ENCODE peak calls at places on chromosomes 1 and 21, in seven cellular contexts. One of them, this sample, is unnamed.

GRCh38 chr1:151953409-151954094 is 40.1 kb downstream of the S100A10 start:
- DNase-seq in kidney: no peak
- DNase-seq in body of pancreas: no peak
- DNase-seq in neural progenitor cell: no peak
- DNase-seq in astrocyte: no peak
- DNase-seq in mucosa of descending colon: no peak
- DNase-seq in HCT116: no peak
- DNase-seq in this sample: no peak

GRCh38 chr1:177871633-177872562 is 98.0 kb downstream of the SEC16B start:
- DNase-seq in kidney: no peak
- DNase-seq in body of pancreas: peak; percentile 46
- DNase-seq in neural progenitor cell: no peak
- DNase-seq in astrocyte: no peak
- DNase-seq in mucosa of descending colon: no peak
- DNase-seq in HCT116: no peak
- DNase-seq in this sample: no peak

GRCh38 chr1:10280442-10281350 is 70.3 kb downstream of the KIF1B start:
- DNase-seq in kidney: no peak
- DNase-seq in body of pancreas: no peak
- DNase-seq in neural progenitor cell: no peak
- DNase-seq in astrocyte: peak; percentile 48
- DNase-seq in mucosa of descending colon: no peak
- DNase-seq in HCT116: no peak
- DNase-seq in this sample: no peak

GRCh38 chr1:169570172-169570574 is 16.1 kb downstream of the F5 start:
- DNase-seq in kidney: no peak
- DNase-seq in body of pancreas: peak; percentile 13
- DNase-seq in neural progenitor cell: no peak
- DNase-seq in astrocyte: no peak
- DNase-seq in mucosa of descending colon: no peak
- DNase-seq in HCT116: no peak
- DNase-seq in this sample: no peak

GRCh38 chr21:37653201-37653600 is 263.1 kb downstream of the KCNJ6 start:
- DNase-seq in kidney: no peak
- DNase-seq in body of pancreas: no peak
- DNase-seq in neural progenitor cell: no peak
- DNase-seq in astrocyte: no peak
- DNase-seq in mucosa of descending colon: no peak
- DNase-seq in HCT116: no peak
- DNase-seq in this sample: no peak

GRCh38 chr21:43654806-43655489 is 4.3 kb downstream of the HSF2BP start:
- DNase-seq in kidney: no peak
- DNase-seq in body of pancreas: no peak
- DNase-seq in neural progenitor cell: no peak
- DNase-seq in astrocyte: peak; percentile 37
- DNase-seq in mucosa of descending colon: no peak
- DNase-seq in HCT116: no peak
- DNase-seq in this sample: no peak

GRCh38 chr1:240888039-240888786 is 276.3 kb upstream of the GREM2 start:
- DNase-seq in kidney: no peak
- DNase-seq in body of pancreas: peak; percentile 52
- DNase-seq in neural progenitor cell: peak; percentile 65
- DNase-seq in astrocyte: no peak
- DNase-seq in mucosa of descending colon: no peak
- DNase-seq in HCT116: peak; percentile 3
- DNase-seq in this sample: no peak

GRCh38 chr1:174194451-174194850 is 35.1 kb downstream of the RABGAP1L start:
- DNase-seq in kidney: no peak
- DNase-seq in body of pancreas: no peak
- DNase-seq in neural progenitor cell: no peak
- DNase-seq in astrocyte: no peak
- DNase-seq in mucosa of descending colon: no peak
- DNase-seq in HCT116: no peak
- DNase-seq in this sample: no peak

GRCh38 chr1:9814619-9815018 is 9.1 kb downstream of the CLSTN1 start:
- DNase-seq in kidney: no peak
- DNase-seq in body of pancreas: no peak
- DNase-seq in neural progenitor cell: no peak
- DNase-seq in astrocyte: no peak
- DNase-seq in mucosa of descending colon: no peak
- DNase-seq in HCT116: no peak
- DNase-seq in this sample: no peak

GRCh38 chr1:207824691-207825090 is 72.8 kb downstream of the CD46 start:
- DNase-seq in kidney: no peak
- DNase-seq in body of pancreas: no peak
- DNase-seq in neural progenitor cell: no peak
- DNase-seq in astrocyte: no peak
- DNase-seq in mucosa of descending colon: no peak
- DNase-seq in HCT116: no peak
- DNase-seq in this sample: no peak

GRCh38 chr1:173628888-173629287 is 6.2 kb upstream of the TEX50 start:
- DNase-seq in kidney: no peak
- DNase-seq in body of pancreas: no peak
- DNase-seq in neural progenitor cell: no peak
- DNase-seq in astrocyte: no peak
- DNase-seq in mucosa of descending colon: no peak
- DNase-seq in HCT116: no peak
- DNase-seq in this sample: no peak

GRCh38 chr1:44808063-44808937 is at the start of gene BTBD19:
- DNase-seq in kidney: peak; percentile 96
- DNase-seq in body of pancreas: peak; percentile 68
- DNase-seq in neural progenitor cell: peak; percentile 92
- DNase-seq in astrocyte: peak; percentile 84
- DNase-seq in mucosa of descending colon: peak; percentile 83
- DNase-seq in HCT116: no peak
- DNase-seq in this sample: peak; percentile 77

GRCh38 chr1:35656148-35656862 is 15.0 kb upstream of the PSMB2 start:
- DNase-seq in kidney: no peak
- DNase-seq in body of pancreas: no peak
- DNase-seq in neural progenitor cell: no peak
- DNase-seq in astrocyte: no peak
- DNase-seq in mucosa of descending colon: no peak
- DNase-seq in HCT116: no peak
- DNase-seq in this sample: no peak

GRCh38 chr1:173415490-173415889 is 61.6 kb upstream of the PRDX6 start:
- DNase-seq in kidney: no peak
- DNase-seq in body of pancreas: no peak
- DNase-seq in neural progenitor cell: no peak
- DNase-seq in astrocyte: no peak
- DNase-seq in mucosa of descending colon: no peak
- DNase-seq in HCT116: no peak
- DNase-seq in this sample: no peak

GRCh38 chr1:65235867-65236805 is 73.2 kb upstream of the DNAJC6 start:
- DNase-seq in kidney: no peak
- DNase-seq in body of pancreas: no peak
- DNase-seq in neural progenitor cell: peak; percentile 59
- DNase-seq in astrocyte: peak; percentile 8
- DNase-seq in mucosa of descending colon: no peak
- DNase-seq in HCT116: peak; percentile 41
- DNase-seq in this sample: no peak

GRCh38 chr21:44427241-44428120 is 27.8 kb upstream of the LRRC3 start:
- DNase-seq in kidney: peak; percentile 63
- DNase-seq in body of pancreas: peak; percentile 28
- DNase-seq in neural progenitor cell: no peak
- DNase-seq in astrocyte: no peak
- DNase-seq in mucosa of descending colon: peak; percentile 68
- DNase-seq in HCT116: no peak
- DNase-seq in this sample: peak; percentile 45

GRCh38 chr21:26840206-26840605 is 5.0 kb downstream of the ADAMTS1 start:
- DNase-seq in kidney: no peak
- DNase-seq in body of pancreas: no peak
- DNase-seq in neural progenitor cell: no peak
- DNase-seq in astrocyte: no peak
- DNase-seq in mucosa of descending colon: no peak
- DNase-seq in HCT116: no peak
- DNase-seq in this sample: no peak

GRCh38 chr1:99919221-99919620 is 50.6 kb upstream of the SLC35A3 start:
- DNase-seq in kidney: no peak
- DNase-seq in body of pancreas: no peak
- DNase-seq in neural progenitor cell: no peak
- DNase-seq in astrocyte: no peak
- DNase-seq in mucosa of descending colon: no peak
- DNase-seq in HCT116: no peak
- DNase-seq in this sample: no peak
- H3K4me1 ChIP-seq in kidney: no peaks in the 10 kb centered on the region
- H3K4me1 ChIP-seq in body of pancreas: no peaks in the 10 kb centered on the region
- H3K4me1 ChIP-seq in neural progenitor cell: no peaks in the 10 kb centered on the region
- H3K4me1 ChIP-seq in astrocyte: no peaks in the 10 kb centered on the region
- H3K4me1 ChIP-seq in mucosa of descending colon: no peaks in the 10 kb centered on the region
- H3K4me1 ChIP-seq in HCT116: no peaks in the 10 kb centered on the region
- H3K4me1 ChIP-seq in this sample: no peaks in the 10 kb centered on the region

DNA sequence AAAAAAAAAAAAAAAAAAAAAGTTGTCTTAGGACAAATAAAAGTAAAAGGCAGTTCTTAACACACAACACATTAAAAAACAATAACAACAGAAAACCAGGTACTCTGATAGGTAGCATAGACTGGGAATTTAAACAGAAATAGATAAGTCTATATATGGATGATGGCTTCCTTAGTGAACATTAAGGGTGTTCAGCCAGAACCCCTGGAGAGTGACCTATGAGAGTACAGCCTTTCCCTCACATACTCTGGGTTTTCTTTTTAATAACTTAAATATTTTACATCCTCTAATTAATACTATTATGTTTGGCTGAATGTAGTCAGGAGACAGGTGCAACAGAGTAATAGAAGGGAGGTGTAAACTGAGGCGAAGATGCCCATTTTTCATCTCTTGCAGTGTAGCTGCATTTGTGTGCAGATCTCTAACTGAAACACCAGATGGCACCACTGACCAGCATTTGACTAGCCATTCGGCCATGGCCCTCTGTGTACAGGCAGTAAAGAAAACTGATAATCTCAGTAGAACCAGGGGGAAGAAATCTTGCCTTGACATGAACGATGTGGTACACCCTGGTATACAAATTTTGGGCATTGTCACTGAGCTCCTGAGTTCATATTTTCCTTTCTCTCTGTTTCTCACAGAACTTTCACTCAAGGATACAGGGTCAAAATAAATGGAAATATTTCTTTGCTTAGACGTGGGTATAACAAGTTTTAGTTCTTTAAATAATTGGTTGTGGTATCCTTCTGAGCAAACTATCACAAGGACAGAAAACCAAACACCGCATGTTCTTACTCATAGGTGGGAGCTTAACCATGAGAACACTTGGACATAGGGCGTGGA is 7.6 kb downstream of the TTF2 start:
- DNase-seq in kidney: no peak
- DNase-seq in body of pancreas: peak; percentile 67
- DNase-seq in neural progenitor cell: peak; percentile 72
- DNase-seq in astrocyte: peak; percentile 33
- DNase-seq in mucosa of descending colon: no peak
- DNase-seq in HCT116: peak; percentile 18
- DNase-seq in this sample: no peak
- TF ChIP-seq CTCF in kidney: peak; percentile 92
- TF ChIP-seq CTCF in body of pancreas: peak; percentile 87
- TF ChIP-seq CTCF in neural progenitor cell: peak; percentile 86
- TF ChIP-seq CTCF in astrocyte: peak; percentile 88
- TF ChIP-seq CTCF in mucosa of descending colon: peak; percentile 55
- TF ChIP-seq CTCF in HCT116: peak; percentile 74
- TF ChIP-seq CTCF in this sample: peak; percentile 75

DNA sequence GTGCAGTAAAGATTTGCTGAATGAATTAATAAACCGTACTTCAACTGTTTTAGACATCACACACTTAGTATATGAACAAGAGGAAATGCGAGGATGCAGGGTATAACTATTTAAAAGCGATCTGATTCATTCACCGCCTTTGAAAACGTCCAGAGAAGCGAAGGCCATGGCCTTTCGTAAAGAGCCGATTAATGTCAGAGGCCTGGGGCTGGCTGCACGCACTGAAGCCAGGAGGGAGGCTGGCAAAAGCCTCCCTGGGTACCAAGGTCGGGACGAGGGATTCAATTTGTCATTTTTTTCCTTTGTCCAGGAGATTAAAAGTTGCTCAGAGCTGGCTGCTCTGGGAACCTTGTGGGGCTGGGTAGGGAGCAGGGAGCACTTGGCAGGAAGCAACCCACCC is 307.4 kb downstream of the NPHP4 start:
- DNase-seq in kidney: no peak
- DNase-seq in body of pancreas: no peak
- DNase-seq in neural progenitor cell: no peak
- DNase-seq in astrocyte: no peak
- DNase-seq in mucosa of descending colon: no peak
- DNase-seq in HCT116: no peak
- DNase-seq in this sample: no peak
- H3K9me3 ChIP-seq in kidney: no peaks in the 10 kb centered on the region
- H3K9me3 ChIP-seq in body of pancreas: no peaks in the 10 kb centered on the region
- H3K9me3 ChIP-seq in neural progenitor cell: no peaks in the 10 kb centered on the region
- H3K9me3 ChIP-seq in astrocyte: peaks cover 9% of the 10 kb centered on the region
- H3K9me3 ChIP-seq in mucosa of descending colon: no peaks in the 10 kb centered on the region
- H3K9me3 ChIP-seq in HCT116: no peaks in the 10 kb centered on the region
- H3K9me3 ChIP-seq in this sample: no peaks in the 10 kb centered on the region

GRCh38 chr1:156489935-156490293 is 10.7 kb downstream of the MEF2D start:
- DNase-seq in kidney: no peak
- DNase-seq in body of pancreas: no peak
- DNase-seq in neural progenitor cell: no peak
- DNase-seq in astrocyte: no peak
- DNase-seq in mucosa of descending colon: no peak
- DNase-seq in HCT116: no peak
- DNase-seq in this sample: no peak
- H3K4me1 ChIP-seq in kidney: peaks cover 76% of the 10 kb centered on the region
- H3K4me1 ChIP-seq in body of pancreas: peaks cover 80% of the 10 kb centered on the region
- H3K4me1 ChIP-seq in neural progenitor cell: peaks cover 43% of the 10 kb centered on the region
- H3K4me1 ChIP-seq in astrocyte: peaks cover 36% of the 10 kb centered on the region
- H3K4me1 ChIP-seq in mucosa of descending colon: peaks cover 71% of the 10 kb centered on the region
- H3K4me1 ChIP-seq in HCT116: peaks cover 40% of the 10 kb centered on the region
- H3K4me1 ChIP-seq in this sample: peaks cover 86% of the 10 kb centered on the region

DNA sequence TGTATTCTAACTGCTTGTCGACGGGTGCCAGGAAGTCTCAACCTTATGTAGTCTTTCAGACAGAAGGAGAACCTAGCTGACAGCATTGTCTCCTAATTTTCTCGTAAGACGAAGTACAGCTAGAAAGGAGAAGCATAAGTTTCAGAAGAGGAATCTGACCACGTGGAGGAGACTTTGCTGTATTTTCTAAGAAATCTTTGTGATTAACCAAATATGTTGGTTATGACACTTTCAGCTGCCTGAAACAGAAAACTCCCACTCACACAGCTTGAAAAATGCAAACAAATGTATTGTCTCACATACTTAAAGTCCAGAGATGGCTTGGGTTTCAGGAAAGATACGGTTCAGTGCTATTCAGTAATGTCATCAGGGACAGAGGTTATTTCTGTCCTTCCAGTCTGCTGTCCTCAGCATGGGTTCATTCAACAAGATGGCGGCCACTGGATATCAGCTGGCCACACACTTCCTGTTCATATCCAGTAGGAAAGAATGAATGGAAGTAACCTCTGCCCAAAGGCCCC is 109.5 kb upstream of the ZNF648 start:
- DNase-seq in kidney: no peak
- DNase-seq in body of pancreas: no peak
- DNase-seq in neural progenitor cell: no peak
- DNase-seq in astrocyte: no peak
- DNase-seq in mucosa of descending colon: no peak
- DNase-seq in HCT116: no peak
- DNase-seq in this sample: peak; percentile 65
- TF ChIP-seq CTCF in kidney: no peak
- TF ChIP-seq CTCF in body of pancreas: no peak
- TF ChIP-seq CTCF in neural progenitor cell: no peak
- TF ChIP-seq CTCF in astrocyte: no peak
- TF ChIP-seq CTCF in mucosa of descending colon: no peak
- TF ChIP-seq CTCF in HCT116: no peak
- TF ChIP-seq CTCF in this sample: no peak